ENCODE peak calls at places on chromosomes 3 and 15, in seven cellular contexts. N is uterus, Z is sigmoid colon, S is right lobe of liver, A is heart left ventricle, F is colonic mucosa, H is prostate gland. C is an unnamed sample. For H3K27me3, the result is how much of the 10 kb centered on the place peaks cover.

GRCh38 chr3:70539908-70540307 is 227.5 kb upstream of the MDFIC2 start:
- DNase-seq in N (no peak), H (no peak), A (no peak), F (no peak), S (no peak), Z (no peak), C (no peak)

GRCh38 chr3:155409336-155409735 is 115.9 kb upstream of the STRIT1 start:
- DNase-seq in F (no peak), Z (no peak), A (no peak), S (no peak), H (no peak), N (no peak), C (no peak)

GRCh38 chr3:58630081-58630709 is 36.4 kb downstream of the FAM3D start:
- DNase-seq in Z (peak), H (peak), N (peak), S (peak), A (peak), F (peak), C (peak)

GRCh38 chr3:106208979-106209378 is 340.2 kb upstream of the CBLB start:
- DNase-seq in S (no peak), N (no peak), Z (no peak), H (no peak), A (no peak), F (no peak), C (no peak)

GRCh38 chr3:156685752-156686151 is 11.4 kb downstream of the TIPARP start:
- DNase-seq in H (no peak), F (no peak), S (no peak), Z (no peak), A (no peak), N (no peak), C (no peak)

GRCh38 chr3:55409802-55410201 is 77.3 kb downstream of the WNT5A start:
- DNase-seq in H (no peak), S (no peak), F (no peak), A (no peak), Z (no peak), N (no peak), C (no peak)

GRCh38 chr3:120496278-120496975 is 45.6 kb upstream of the FSTL1 start:
- DNase-seq in F (no peak), Z (no peak), N (no peak), S (no peak), H (no peak), A (no peak), C (no peak)

GRCh38 chr3:72821170-72821781 is 27.0 kb downstream of the SHQ1 start:
- DNase-seq in Z (peak), A (peak), S (peak), N (no peak), H (peak), F (peak), C (no peak)

GRCh38 chr3:31456373-31456772 is 76.4 kb upstream of the STT3B start:
- DNase-seq in N (no peak), F (no peak), A (no peak), H (no peak), Z (no peak), S (no peak), C (no peak)

GRCh38 chr3:112472676-112473075 is 26.6 kb downstream of the BTLA start:
- DNase-seq in S (no peak), N (no peak), F (no peak), H (no peak), A (no peak), Z (no peak), C (no peak)

GRCh38 chr15:52653451-52653964 is 25.7 kb downstream of the ATOSA start:
- DNase-seq in N (no peak), Z (no peak), H (peak), A (no peak), S (no peak), F (no peak), C (no peak)

GRCh38 chr15:33100314-33100713 is 94.2 kb downstream of the FMN1 start:
- DNase-seq in A (no peak), F (no peak), N (no peak), S (no peak), Z (no peak), H (no peak), C (no peak)

GRCh38 chr15:33104276-33104675 is 90.2 kb downstream of the FMN1 start:
- DNase-seq in A (no peak), N (no peak), S (no peak), H (no peak), Z (no peak), F (no peak), C (no peak)

GRCh38 chr15:33098082-33099058 is 96.1 kb downstream of the FMN1 start:
- DNase-seq in H (no peak), F (no peak), A (no peak), Z (no peak), N (no peak), S (no peak), C (no peak)

GRCh38 chr15:33099213-33099612 is 95.3 kb downstream of the FMN1 start:
- DNase-seq in Z (no peak), H (no peak), F (no peak), S (no peak), N (no peak), A (no peak), C (no peak)

DNA sequence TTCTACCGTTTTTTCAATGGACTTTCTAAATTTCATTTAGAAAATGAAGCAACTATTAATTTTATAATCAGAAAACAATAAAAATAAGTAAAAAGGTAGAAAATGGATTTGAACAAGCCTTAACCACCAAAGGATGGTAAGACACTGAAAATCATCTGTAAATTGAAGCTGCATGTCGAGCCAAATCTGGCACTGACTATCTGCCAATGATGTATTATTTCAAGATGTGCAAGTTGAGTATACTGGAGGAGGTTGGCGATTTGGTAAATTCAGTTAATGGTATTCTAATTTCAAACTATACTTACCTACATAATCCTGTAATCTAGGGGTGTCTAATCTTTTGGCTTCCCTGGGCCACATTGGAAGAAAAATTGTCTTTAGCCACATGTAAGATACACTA is 93.5 kb downstream of the FMN1 start:
- DNase-seq in N (no peak), F (no peak), A (no peak), Z (no peak), S (no peak), H (no peak), C (no peak)
- H3K27me3 ChIP-seq in N (under half), F (under half), A (under half), Z (under half), S (under half), H (under half), C (under half)

GRCh38 chr3:126552688-126553283 is 5.9 kb downstream of the C3orf22 start:
- DNase-seq in F (no peak), H (no peak), N (peak), S (peak), Z (peak), A (no peak), C (no peak)
- H3K27me3 ChIP-seq in F (under half), H (under half), N (under half), S (under half), Z (under half), A (under half), C (under half)

GRCh38 chr3:128369106-128369708 is 97.5 kb downstream of the DNAJB8 start:
- DNase-seq in N (no peak), F (no peak), H (peak), A (peak), Z (no peak), S (no peak), C (no peak)
- H3K27me3 ChIP-seq in N (under half), F (under half), H (under half), A (under half), Z (under half), S (under half), C (under half)

DNA sequence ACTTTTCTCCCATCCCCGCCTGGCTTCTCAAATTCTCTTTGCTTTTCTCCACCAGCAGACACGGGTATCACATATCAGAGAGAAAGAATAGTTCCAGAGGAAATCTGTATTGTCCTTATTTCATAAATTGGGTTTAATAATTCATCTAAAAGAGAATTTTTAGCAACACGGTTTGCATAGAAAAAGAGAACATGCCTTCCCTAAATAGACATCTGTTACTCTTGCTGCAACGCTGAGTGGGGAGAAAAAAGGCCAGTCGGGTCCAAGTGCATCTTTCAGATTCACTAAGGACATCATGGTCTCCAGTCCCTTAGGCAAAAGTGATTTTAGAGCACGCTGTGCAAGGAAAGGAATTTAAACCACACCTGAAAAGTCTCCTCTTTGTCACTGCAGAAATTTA is 201.3 kb downstream of the ABHD5 start:
- DNase-seq in H (no peak), A (no peak), S (no peak), Z (no peak), N (no peak), F (no peak), C (no peak)
- H3K27me3 ChIP-seq in H (under half), A (under half), S (under half), Z (under half), N (under half), F (under half), C (under half)

C was measured in thoracic aorta.